ENCODE peak calls at places on chromosomes 11 and 22, in four cellular contexts. One of them, this sample, is unnamed.

GRCh38 chr22:27697888-27698287 is 103.7 kb downstream of the MN1 start:
- DNase-seq in HFF-Myc: no peak
- DNase-seq in GM23338: no peak
- DNase-seq in thoracic aorta: no peak
- DNase-seq in this sample: no peak

GRCh38 chr11:369336-370018 is at the start of gene B4GALNT4:
- DNase-seq in GM23338: peak
- DNase-seq in thoracic aorta: no peak
- DNase-seq in HFF-Myc: no peak
- DNase-seq in this sample: peak

GRCh38 chr11:69912161-69912910 is 93.1 kb upstream of the FGF3 start:
- DNase-seq in GM23338: no peak
- DNase-seq in HFF-Myc: no peak
- DNase-seq in thoracic aorta: no peak
- DNase-seq in this sample: peak

GRCh38 chr11:106072804-106073203 is 4.3 kb downstream of the KBTBD3 start:
- DNase-seq in thoracic aorta: no peak
- DNase-seq in GM23338: no peak
- DNase-seq in HFF-Myc: no peak
- DNase-seq in this sample: no peak

GRCh38 chr11:16612801-16613400 is 125.5 kb upstream of the C11orf58 start:
- DNase-seq in HFF-Myc: no peak
- DNase-seq in GM23338: peak
- DNase-seq in thoracic aorta: no peak
- DNase-seq in this sample: no peak

GRCh38 chr11:22690891-22691290 is 24.5 kb downstream of the GAS2 start:
- DNase-seq in GM23338: no peak
- DNase-seq in HFF-Myc: no peak
- DNase-seq in thoracic aorta: no peak
- DNase-seq in this sample: no peak

GRCh38 chr22:35739642-35740041 is 22.0 kb downstream of the APOL5 start:
- DNase-seq in HFF-Myc: no peak
- DNase-seq in thoracic aorta: no peak
- DNase-seq in GM23338: peak
- DNase-seq in this sample: no peak

GRCh38 chr22:39839198-39839597 is 54.4 kb downstream of the ENTHD1 start:
- DNase-seq in thoracic aorta: no peak
- DNase-seq in HFF-Myc: no peak
- DNase-seq in GM23338: no peak
- DNase-seq in this sample: no peak

DNA sequence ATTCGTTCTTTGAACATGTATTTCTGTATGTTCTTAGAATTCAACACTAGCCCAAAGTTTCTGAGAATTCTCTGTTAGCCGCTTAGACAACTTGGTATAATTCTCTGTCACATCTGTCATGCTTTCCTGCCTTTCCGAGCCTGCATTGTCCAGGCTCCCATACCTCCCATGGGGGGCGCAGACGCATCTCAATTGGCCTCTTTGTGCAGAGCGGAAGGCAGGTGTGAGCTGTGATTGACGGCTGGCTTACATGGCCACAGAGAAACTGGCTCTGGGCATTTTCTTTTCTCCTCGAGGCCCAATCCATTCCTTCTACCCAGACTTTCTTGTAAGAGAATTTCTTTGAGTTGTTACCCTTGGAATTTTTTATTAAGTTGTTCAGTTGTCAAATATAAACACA is 132.7 kb upstream of the SESN3 start:
- DNase-seq in HFF-Myc: no peak
- DNase-seq in thoracic aorta: no peak
- DNase-seq in GM23338: peak
- DNase-seq in this sample: no peak
- H3K4me3 ChIP-seq in HFF-Myc: no peak
- H3K4me3 ChIP-seq in thoracic aorta: no peak
- H3K4me3 ChIP-seq in GM23338: no peak
- H3K4me3 ChIP-seq in this sample: no peak

GRCh38 chr11:57761301-57762234 is at the start of gene CTNND1:
- DNase-seq in GM23338: peak
- DNase-seq in thoracic aorta: peak
- DNase-seq in HFF-Myc: peak
- DNase-seq in this sample: peak

GRCh38 chr11:57764527-57764926 is 2.9 kb downstream of the CTNND1 start:
- DNase-seq in GM23338: no peak
- DNase-seq in thoracic aorta: no peak
- DNase-seq in HFF-Myc: no peak
- DNase-seq in this sample: no peak

GRCh38 chr11:57762235-57762866 is 749 bp downstream of the CTNND1 start:
- DNase-seq in HFF-Myc: no peak
- DNase-seq in thoracic aorta: no peak
- DNase-seq in GM23338: no peak
- DNase-seq in this sample: no peak

GRCh38 chr11:57764972-57765371 is 3.4 kb downstream of the CTNND1 start:
- DNase-seq in GM23338: no peak
- DNase-seq in HFF-Myc: no peak
- DNase-seq in thoracic aorta: no peak
- DNase-seq in this sample: no peak

DNA sequence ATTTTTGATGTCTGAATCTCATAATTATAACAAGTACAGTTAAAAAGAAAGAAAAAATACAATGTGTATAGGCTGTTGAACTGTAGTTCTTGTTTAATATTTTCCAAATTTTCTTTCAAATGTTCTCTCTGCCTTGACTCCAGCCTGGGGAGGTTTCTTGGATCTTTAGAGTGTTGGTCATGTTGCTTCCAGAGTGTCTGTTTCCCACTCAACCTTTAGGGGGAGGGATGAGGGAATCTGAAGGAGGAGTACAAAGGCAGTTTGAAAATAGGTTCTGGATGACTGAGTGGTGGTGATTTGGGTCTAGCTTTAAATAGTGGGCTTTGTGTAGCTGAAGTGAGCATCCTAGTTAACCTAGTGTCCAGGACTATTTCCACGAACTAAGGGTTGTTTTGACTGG is 2.0 kb downstream of the CTNND1 start:
- DNase-seq in thoracic aorta: no peak
- DNase-seq in GM23338: peak
- DNase-seq in HFF-Myc: no peak
- DNase-seq in this sample: no peak
- TF ChIP-seq CTCF in thoracic aorta: no peak
- TF ChIP-seq CTCF in GM23338: peak
- TF ChIP-seq CTCF in HFF-Myc: peak
- TF ChIP-seq CTCF in this sample: peak

GRCh38 chr11:120647681-120648080 is 136.1 kb downstream of the GRIK4 start:
- DNase-seq in GM23338: no peak
- DNase-seq in thoracic aorta: no peak
- DNase-seq in HFF-Myc: no peak
- DNase-seq in this sample: no peak

GRCh38 chr11:120646206-120646605 is 134.7 kb downstream of the GRIK4 start:
- DNase-seq in HFF-Myc: no peak
- DNase-seq in GM23338: peak
- DNase-seq in thoracic aorta: no peak
- DNase-seq in this sample: no peak

GRCh38 chr11:120651396-120651795 is 139.8 kb downstream of the GRIK4 start:
- DNase-seq in thoracic aorta: no peak
- DNase-seq in HFF-Myc: no peak
- DNase-seq in GM23338: no peak
- DNase-seq in this sample: no peak

GRCh38 chr11:120649316-120649715 is 137.8 kb downstream of the GRIK4 start:
- DNase-seq in GM23338: no peak
- DNase-seq in HFF-Myc: no peak
- DNase-seq in thoracic aorta: no peak
- DNase-seq in this sample: no peak

GRCh38 chr11:120648706-120649250 is 137.2 kb downstream of the GRIK4 start:
- DNase-seq in thoracic aorta: no peak
- DNase-seq in GM23338: no peak
- DNase-seq in HFF-Myc: no peak
- DNase-seq in this sample: no peak
- H3K4me3 ChIP-seq in thoracic aorta: no peak
- H3K4me3 ChIP-seq in GM23338: no peak
- H3K4me3 ChIP-seq in HFF-Myc: no peak
- H3K4me3 ChIP-seq in this sample: no peak

GRCh38 chr22:22348127-22348814 is 103.7 kb downstream of the VPREB1 start:
- DNase-seq in HFF-Myc: no peak
- DNase-seq in thoracic aorta: no peak
- DNase-seq in GM23338: peak
- DNase-seq in this sample: no peak
- TF ChIP-seq CTCF in HFF-Myc: no peak
- TF ChIP-seq CTCF in thoracic aorta: no peak
- TF ChIP-seq CTCF in GM23338: peak
- TF ChIP-seq CTCF in this sample: no peak

GRCh38 chr11:2867722-2868548 is 17.6 kb downstream of the CDKN1C start:
- DNase-seq in thoracic aorta: no peak
- DNase-seq in GM23338: no peak
- DNase-seq in HFF-Myc: no peak
- DNase-seq in this sample: no peak

GRCh38 chr11:2869561-2870427 is 15.8 kb downstream of the CDKN1C start:
- DNase-seq in HFF-Myc: no peak
- DNase-seq in GM23338: peak
- DNase-seq in thoracic aorta: no peak
- DNase-seq in this sample: no peak

GRCh38 chr11:2867142-2867541 is 18.4 kb downstream of the CDKN1C start:
- DNase-seq in thoracic aorta: no peak
- DNase-seq in GM23338: no peak
- DNase-seq in HFF-Myc: no peak
- DNase-seq in this sample: no peak

GRCh38 chr11:2870460-2870859 is 15.1 kb downstream of the CDKN1C start:
- DNase-seq in HFF-Myc: no peak
- DNase-seq in thoracic aorta: no peak
- DNase-seq in GM23338: peak
- DNase-seq in this sample: no peak

GRCh38 chr11:2868604-2869526 is 16.7 kb downstream of the CDKN1C start:
- DNase-seq in thoracic aorta: no peak
- DNase-seq in HFF-Myc: no peak
- DNase-seq in GM23338: peak
- DNase-seq in this sample: no peak
- H3K4me3 ChIP-seq in thoracic aorta: peak
- H3K4me3 ChIP-seq in HFF-Myc: no peak
- H3K4me3 ChIP-seq in GM23338: peak
- H3K4me3 ChIP-seq in this sample: no peak

GRCh38 chr11:35362571-35362980 is 56.8 kb downstream of the SLC1A2 start:
- DNase-seq in HFF-Myc: peak
- DNase-seq in thoracic aorta: no peak
- DNase-seq in GM23338: peak
- DNase-seq in this sample: no peak
- TF ChIP-seq CTCF in HFF-Myc: peak
- TF ChIP-seq CTCF in thoracic aorta: no peak
- TF ChIP-seq CTCF in GM23338: no peak
- TF ChIP-seq CTCF in this sample: no peak

GRCh38 chr11:134483857-134484256 is 71.8 kb upstream of the B3GAT1 start:
- DNase-seq in GM23338: no peak
- DNase-seq in HFF-Myc: no peak
- DNase-seq in thoracic aorta: no peak
- DNase-seq in this sample: no peak

GRCh38 chr11:134486704-134487103 is 74.7 kb upstream of the B3GAT1 start:
- DNase-seq in thoracic aorta: no peak
- DNase-seq in HFF-Myc: no peak
- DNase-seq in GM23338: no peak
- DNase-seq in this sample: no peak

GRCh38 chr11:134486106-134486505 is 74.1 kb upstream of the B3GAT1 start:
- DNase-seq in HFF-Myc: no peak
- DNase-seq in thoracic aorta: no peak
- DNase-seq in GM23338: no peak
- DNase-seq in this sample: no peak

GRCh38 chr11:134483291-134483690 is 71.2 kb upstream of the B3GAT1 start:
- DNase-seq in HFF-Myc: no peak
- DNase-seq in thoracic aorta: no peak
- DNase-seq in GM23338: no peak
- DNase-seq in this sample: no peak

GRCh38 chr11:134485316-134485715 is 73.3 kb upstream of the B3GAT1 start:
- DNase-seq in GM23338: no peak
- DNase-seq in HFF-Myc: no peak
- DNase-seq in thoracic aorta: no peak
- DNase-seq in this sample: no peak
- H3K4me3 ChIP-seq in GM23338: no peak
- H3K4me3 ChIP-seq in HFF-Myc: no peak
- H3K4me3 ChIP-seq in thoracic aorta: no peak
- H3K4me3 ChIP-seq in this sample: no peak